ENCODE peak calls at places on chromosomes 5 and 9, in seven cellular contexts. Y is DMS 273 treated with DMSO at 0.1 percent for 48 hours, M is BJ, N is choroid plexus epithelial cell, Q is H9, X is astrocyte of the spinal cord, O is BE2C. A is an unnamed sample.

GRCh38 chr9:90219548-90220118 is 423.0 kb downstream of the DIRAS2 start:
- DNase-seq in Y (no peak), M (no peak), N (no peak), Q (peak; percentile 68), X (no peak), O (peak; percentile 40), A (no peak)

GRCh38 chr5:132484386-132484715 is 6.2 kb downstream of the IRF1 start:
- DNase-seq in Y (no peak), M (no peak), N (no peak), Q (no peak), X (no peak), O (no peak), A (no peak)

GRCh38 chr5:172777381-172778222 is 6.6 kb upstream of the DUSP1 start:
- DNase-seq in Y (no peak), M (no peak), N (peak; percentile 90), Q (no peak), X (peak; percentile 95), O (no peak), A (no peak)

GRCh38 chr9:117775576-117775975 is 71.4 kb downstream of the TLR4 start:
- DNase-seq in Y (no peak), M (no peak), N (no peak), Q (no peak), X (no peak), O (no peak), A (no peak)

GRCh38 chr9:120267929-120268328 is 312.0 kb downstream of the CDK5RAP2 start:
- DNase-seq in Y (no peak), M (no peak), N (no peak), Q (no peak), X (no peak), O (no peak), A (no peak)

GRCh38 chr5:126938461-126938860 is 91.9 kb downstream of the MARCHF3 start:
- DNase-seq in Y (no peak), M (peak; percentile 55), N (peak; percentile 88), Q (no peak), X (peak; percentile 57), O (no peak), A (no peak)

GRCh38 chr9:75376855-75377254 is 288.5 kb downstream of the OSTF1 start:
- DNase-seq in Y (no peak), M (no peak), N (no peak), Q (no peak), X (no peak), O (no peak), A (no peak)

GRCh38 chr5:141846031-141846430 is 32.2 kb downstream of the PCDH1 start:
- DNase-seq in Y (peak; percentile 31), M (no peak), N (peak; percentile 66), Q (peak; percentile 65), X (peak; percentile 33), O (peak; percentile 94), A (no peak)

GRCh38 chr9:18800579-18800978 is 232.4 kb downstream of the SAXO1 start:
- DNase-seq in Y (no peak), M (no peak), N (no peak), Q (no peak), X (peak; percentile 26), O (no peak), A (no peak)